ENCODE peak calls at places on chromosomes 2 and 18, in seven cellular contexts. X is K562, K is GM12878, B is SK-N-SH, R is HepG2, C is HCT116, Y is H1. F is an unnamed sample.

GRCh38 chr18:23932385-23933067 is 82.0 kb upstream of the TTC39C start:
- DNase-seq in X (no peak), K (no peak), B (no peak), R (no peak), C (no peak), Y (no peak), F (no peak)

GRCh38 chr2:161710131-161710915 is 86.1 kb downstream of the SLC4A10 start:
- DNase-seq in X (no peak), K (no peak), B (no peak), R (no peak), C (no peak), Y (no peak), F (no peak)

GRCh38 chr2:28750316-28751101 is 1.1 kb upstream of the PPP1CB start:
- DNase-seq in X (peak), K (no peak), B (peak), R (no peak), C (no peak), Y (no peak), F (peak)

GRCh38 chr2:181190711-181191110 is 210.3 kb downstream of the UBE2E3 start:
- DNase-seq in X (no peak), K (no peak), B (no peak), R (no peak), C (no peak), Y (no peak), F (no peak)

GRCh38 chr18:65869527-65869926 is 118.7 kb downstream of the CDH7 start:
- DNase-seq in X (no peak), K (no peak), B (no peak), R (no peak), C (no peak), Y (no peak), F (no peak)

GRCh38 chr18:79949571-79950439 is 1.6 kb downstream of the SLC66A2 start:
- DNase-seq in X (no peak), K (no peak), B (no peak), R (no peak), C (no peak), Y (no peak), F (no peak)

GRCh38 chr18:63488160-63488559 is 11.4 kb downstream of the SERPINB5 start:
- DNase-seq in X (no peak), K (no peak), B (no peak), R (no peak), C (no peak), Y (no peak), F (no peak)

GRCh38 chr2:55364189-55365055 is 55.2 kb downstream of the CCDC88A start:
- DNase-seq in X (no peak), K (no peak), B (no peak), R (no peak), C (no peak), Y (no peak), F (peak)

GRCh38 chr2:116747103-116747502 is 1067.4 kb upstream of the DDX18 start:
- DNase-seq in X (no peak), K (no peak), B (peak), R (no peak), C (no peak), Y (no peak), F (no peak)

GRCh38 chr18:47747260-47747795 is 183.1 kb downstream of the SMAD2 start:
- DNase-seq in X (no peak), K (no peak), B (no peak), R (no peak), C (no peak), Y (no peak), F (no peak)

GRCh38 chr2:184692137-184692734 is 93.9 kb downstream of the ZNF804A start:
- DNase-seq in X (no peak), K (no peak), B (peak), R (no peak), C (no peak), Y (no peak), F (no peak)

GRCh38 chr2:134347756-134348155 is 93.9 kb downstream of the MGAT5 start:
- DNase-seq in X (no peak), K (no peak), B (no peak), R (no peak), C (no peak), Y (no peak), F (no peak)

GRCh38 chr2:186422226-186422625 is 63.8 kb upstream of the ZC3H15 start:
- DNase-seq in X (no peak), K (no peak), B (no peak), R (no peak), C (no peak), Y (no peak), F (no peak)

GRCh38 chr2:46062637-46063412 is 234.4 kb upstream of the EPAS1 start:
- DNase-seq in X (peak), K (no peak), B (peak), R (peak), C (peak), Y (peak), F (peak)

GRCh38 chr18:57002627-57003026 is 144.3 kb upstream of the BOD1L2 start:
- DNase-seq in X (no peak), K (no peak), B (no peak), R (peak), C (no peak), Y (no peak), F (no peak)

GRCh38 chr18:24181806-24182205 is 42.9 kb downstream of the CABYR start:
- DNase-seq in X (no peak), K (no peak), B (no peak), R (no peak), C (no peak), Y (no peak), F (no peak)

GRCh38 chr2:234495801-234496441 is 960 bp downstream of the ARL4C start:
- DNase-seq in X (no peak), K (no peak), B (peak), R (no peak), C (no peak), Y (no peak), F (no peak)
- TF ChIP-seq JUND in X (no peak), K (no peak), B (no peak), R (no peak), C (no peak), Y (no peak), F (no peak)

DNA sequence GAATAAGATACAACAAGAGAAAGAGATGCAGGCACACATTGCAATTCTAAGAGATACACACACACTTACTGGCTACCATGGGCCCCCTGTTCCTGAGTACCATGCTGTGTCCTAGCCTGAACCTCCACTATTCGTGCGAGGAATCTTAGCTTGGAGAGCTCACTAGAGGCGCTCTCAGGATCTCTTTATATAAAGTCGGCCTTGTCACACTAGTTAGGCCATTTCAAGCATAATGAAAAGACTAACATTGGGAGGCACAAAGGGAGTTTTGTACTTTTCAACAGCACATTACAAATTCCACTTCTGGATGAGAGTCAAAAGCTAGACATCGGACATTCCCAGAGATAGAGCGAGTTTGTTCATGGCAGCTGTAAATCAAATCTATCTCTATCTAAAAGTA is 365.2 kb downstream of the DSEL start:
- DNase-seq in X (no peak), K (no peak), B (no peak), R (no peak), C (no peak), Y (no peak), F (no peak)
- TF ChIP-seq JUND in X (no peak), K (no peak), B (no peak), R (no peak), C (no peak), Y (no peak), F (no peak)

GRCh38 chr2:237591379-237591881 is 896 bp upstream of the RAB17 start:
- DNase-seq in X (no peak), K (no peak), B (no peak), R (no peak), C (peak), Y (no peak), F (peak)
- TF ChIP-seq JUND in X (no peak), K (no peak), B (no peak), R (no peak), C (no peak), Y (no peak), F (no peak)

GRCh38 chr18:9413586-9413985 is 61.7 kb upstream of the RALBP1 start:
- DNase-seq in X (no peak), K (no peak), B (no peak), R (no peak), C (no peak), Y (no peak), F (no peak)
- TF ChIP-seq JUND in X (no peak), K (no peak), B (no peak), R (no peak), C (no peak), Y (no peak), F (no peak)

GRCh38 chr18:58338961-58339722 is 289.7 kb downstream of the ALPK2 start:
- DNase-seq in X (no peak), K (no peak), B (no peak), R (no peak), C (no peak), Y (peak), F (no peak)
- TF ChIP-seq JUND in X (no peak), K (no peak), B (no peak), R (no peak), C (no peak), Y (no peak), F (no peak)

GRCh38 chr2:39730685-39731302 is 48.3 kb downstream of the THUMPD2 start:
- DNase-seq in X (peak), K (no peak), B (no peak), R (peak), C (peak), Y (no peak), F (peak)
- TF ChIP-seq JUND in X (no peak), K (no peak), B (no peak), R (no peak), C (no peak), Y (no peak), F (no peak)

GRCh38 chr2:61816480-61817355 is 37.1 kb downstream of the FAM161A start:
- DNase-seq in X (no peak), K (no peak), B (no peak), R (no peak), C (no peak), Y (no peak), F (no peak)
- TF ChIP-seq JUND in X (no peak), K (no peak), B (no peak), R (no peak), C (no peak), Y (no peak), F (no peak)

GRCh38 chr2:27736031-27736889 is 35.3 kb upstream of the MRPL33 start:
- DNase-seq in X (no peak), K (no peak), B (no peak), R (no peak), C (no peak), Y (no peak), F (no peak)

GRCh38 chr2:27738349-27739057 is 33.0 kb upstream of the MRPL33 start:
- DNase-seq in X (no peak), K (no peak), B (no peak), R (peak), C (no peak), Y (no peak), F (no peak)

GRCh38 chr2:27736890-27737204 is 34.7 kb upstream of the MRPL33 start:
- DNase-seq in X (no peak), K (no peak), B (no peak), R (no peak), C (no peak), Y (no peak), F (no peak)

GRCh38 chr2:27739058-27739373 is 32.5 kb upstream of the MRPL33 start:
- DNase-seq in X (no peak), K (no peak), B (no peak), R (no peak), C (no peak), Y (no peak), F (no peak)

GRCh38 chr2:27737676-27738348 is 33.7 kb upstream of the MRPL33 start:
- DNase-seq in X (no peak), K (no peak), B (peak), R (peak), C (no peak), Y (no peak), F (no peak)
- TF ChIP-seq JUND in X (no peak), K (no peak), B (no peak), R (no peak), C (no peak), Y (no peak), F (no peak)

GRCh38 chr18:70490008-70490933 is 201.4 kb downstream of the SOCS6 start:
- DNase-seq in X (peak), K (no peak), B (peak), R (peak), C (peak), Y (no peak), F (peak)
- TF ChIP-seq JUND in X (no peak), K (no peak), B (no peak), R (no peak), C (no peak), Y (no peak), F (no peak)